ENCODE peak calls at places on chromosomes 12 and 14, in seven cellular contexts. G is PC-3, V is NB4, D is HCT116, R is brain microvascular endothelial cell, I is adrenal gland, Y is stomach. J is an unnamed sample.
A peak's percentile ranks its signal among the peaks of the same experiment; 100 is the strongest.

GRCh38 chr12:112191840-112192321 is 66.5 kb downstream of the TRAFD1 start:
- DNase-seq in G (no peak), V (no peak), D (no peak), R (no peak), I (no peak), Y (no peak), J (no peak)

GRCh38 chr14:87067597-87067996 is 925.4 kb downstream of the GALC start:
- DNase-seq in G (no peak), V (no peak), D (no peak), R (no peak), I (no peak), Y (no peak), J (no peak)

GRCh38 chr12:111409403-111410228 is 3.9 kb downstream of the SH2B3 start:
- DNase-seq in G (no peak), V (peak; percentile 100), D (no peak), R (peak; percentile 68), I (peak; percentile 87), Y (no peak), J (no peak)

GRCh38 chr12:1716911-1717310 is 26.0 kb downstream of the ADIPOR2 start:
- DNase-seq in G (no peak), V (no peak), D (no peak), R (no peak), I (no peak), Y (no peak), J (no peak)

GRCh38 chr12:26941251-26941650 is 3.0 kb downstream of the FGFR1OP2 start:
- DNase-seq in G (no peak), V (no peak), D (no peak), R (no peak), I (no peak), Y (no peak), J (no peak)

GRCh38 chr12:87201598-87201997 is 827.6 kb downstream of the C12orf50 start:
- DNase-seq in G (no peak), V (no peak), D (no peak), R (no peak), I (no peak), Y (no peak), J (no peak)

GRCh38 chr14:104732355-104732804 is 8.4 kb downstream of the ADSS1 start:
- DNase-seq in G (no peak), V (no peak), D (no peak), R (no peak), I (peak; percentile 79), Y (peak; percentile 93), J (no peak)

GRCh38 chr14:99589031-99589441 is 15.0 kb downstream of the CCDC85C start:
- DNase-seq in G (no peak), V (peak; percentile 48), D (no peak), R (no peak), I (no peak), Y (no peak), J (no peak)

GRCh38 chr12:4900327-4900726 is 9.4 kb upstream of the KCNA1 start:
- DNase-seq in G (no peak), V (no peak), D (no peak), R (peak; percentile 29), I (no peak), Y (no peak), J (no peak)

GRCh38 chr12:47458273-47458672 is 247.6 kb downstream of the RPAP3 start:
- DNase-seq in G (peak; percentile 48), V (no peak), D (peak; percentile 3), R (no peak), I (no peak), Y (no peak), J (no peak)

GRCh38 chr12:49491823-49492222 is 47.0 kb upstream of the KCNH3 start:
- DNase-seq in G (no peak), V (no peak), D (no peak), R (no peak), I (no peak), Y (no peak), J (no peak)

GRCh38 chr14:53620325-53620716 is 336.3 kb downstream of the BMP4 start:
- DNase-seq in G (no peak), V (no peak), D (no peak), R (no peak), I (no peak), Y (no peak), J (no peak)

GRCh38 chr12:94145231-94145979 is 3.0 kb upstream of the PLXNC1 start:
- DNase-seq in G (peak; percentile 61), V (peak; percentile 83), D (peak; percentile 16), R (peak; percentile 14), I (peak; percentile 64), Y (no peak), J (peak; percentile 55)

GRCh38 chr14:74604157-74604556 is 7.9 kb downstream of the LTBP2 start:
- DNase-seq in G (no peak), V (no peak), D (no peak), R (no peak), I (no peak), Y (no peak), J (no peak)

GRCh38 chr14:49593016-49593415 is 5.7 kb upstream of the LRR1 start:
- DNase-seq in G (peak; percentile 83), V (no peak), D (no peak), R (peak; percentile 56), I (no peak), Y (no peak), J (no peak)

GRCh38 chr12:92573104-92573503 is 129.7 kb upstream of the PLEKHG7 start:
- DNase-seq in G (peak; percentile 71), V (no peak), D (no peak), R (no peak), I (no peak), Y (no peak), J (no peak)

GRCh38 chr14:64604001-64604400 is 54.2 kb downstream of the PPP1R36 start:
- DNase-seq in G (peak; percentile 52), V (no peak), D (no peak), R (no peak), I (no peak), Y (no peak), J (no peak)

GRCh38 chr12:9051156-9051545 is 61.8 kb downstream of the KLRG1 start:
- DNase-seq in G (no peak), V (peak; percentile 6), D (no peak), R (no peak), I (no peak), Y (no peak), J (no peak)

GRCh38 chr12:2791086-2791485 is 3.7 kb upstream of the FKBP4 start:
- DNase-seq in G (no peak), V (no peak), D (no peak), R (no peak), I (peak; percentile 10), Y (no peak), J (no peak)

GRCh38 chr14:99447739-99448138 is 32.9 kb downstream of the SETD3 start:
- DNase-seq in G (no peak), V (no peak), D (no peak), R (no peak), I (no peak), Y (no peak), J (no peak)

GRCh38 chr14:104665092-104665662 is 24.2 kb upstream of the INF2 start:
- DNase-seq in G (no peak), V (no peak), D (no peak), R (no peak), I (no peak), Y (no peak), J (no peak)

GRCh38 chr12:84599539-84599938 is 313.1 kb downstream of the SLC6A15 start:
- DNase-seq in G (peak; percentile 91), V (no peak), D (peak; percentile 46), R (peak; percentile 59), I (no peak), Y (no peak), J (no peak)

GRCh38 chr12:116933101-116933500 is 22.4 kb downstream of the FBXW8 start:
- DNase-seq in G (no peak), V (no peak), D (no peak), R (no peak), I (no peak), Y (no peak), J (no peak)

GRCh38 chr14:69574954-69575295 is 254 bp upstream of the CCDC177 start:
- DNase-seq in G (no peak), V (no peak), D (no peak), R (no peak), I (no peak), Y (no peak), J (no peak)
- TF ChIP-seq CTCF in G (no peak), V (no peak), D (no peak), R (no peak), I (no peak), Y (peak; percentile 2), J (no peak)

DNA sequence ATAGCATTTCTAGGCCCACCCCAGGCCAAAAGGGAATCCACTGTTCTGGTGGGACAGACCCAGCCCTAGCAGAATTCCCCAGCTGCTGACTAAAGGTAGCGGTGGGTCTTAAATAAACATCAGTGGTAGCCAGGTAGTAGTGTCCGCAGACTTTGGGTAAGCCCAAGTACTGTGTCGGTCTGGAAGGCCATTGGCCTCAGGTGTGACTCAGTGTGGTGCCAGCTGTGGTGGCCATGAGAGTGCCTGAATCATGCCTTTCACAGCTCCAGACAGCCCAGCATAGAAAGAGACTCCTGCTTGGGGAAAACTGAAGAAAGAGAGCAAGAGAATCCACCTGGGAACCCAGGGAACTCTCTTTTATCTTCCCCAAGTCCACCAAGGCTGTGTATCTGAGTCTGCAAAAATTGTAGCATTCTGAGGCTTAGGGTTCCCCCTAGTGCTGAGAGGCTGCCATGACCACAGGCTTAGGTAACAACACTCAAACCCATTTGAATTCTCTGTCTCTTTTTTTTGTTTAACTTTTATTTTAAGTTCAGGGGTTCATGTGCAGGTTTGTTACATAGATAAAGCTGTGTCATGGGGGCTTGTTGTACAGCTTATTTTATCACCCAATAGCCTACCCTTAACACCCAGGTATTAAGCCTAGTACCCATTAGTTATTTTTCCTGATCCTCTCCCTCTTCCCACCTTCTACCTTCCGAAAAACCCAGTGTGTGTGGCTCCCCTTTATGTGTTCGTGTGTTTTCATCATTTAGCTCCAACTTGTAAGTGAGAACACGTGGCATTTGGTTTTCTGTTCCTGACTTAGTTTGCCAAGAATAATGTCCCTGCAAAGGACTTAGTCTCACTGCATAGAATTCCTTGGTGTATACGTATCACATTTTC is 16.7 kb upstream of the CD163L1 start:
- DNase-seq in G (peak; percentile 53), V (peak; percentile 64), D (peak; percentile 34), R (peak; percentile 64), I (no peak), Y (peak; percentile 52), J (peak; percentile 62)
- TF ChIP-seq CTCF in G (peak; percentile 75), V (peak; percentile 88), D (peak; percentile 89), R (peak; percentile 91), I (peak; percentile 55), Y (peak; percentile 34), J (peak; percentile 90)

GRCh38 chr14:100900837-100901390 is 2.6 kb downstream of the RTL1 start:
- DNase-seq in G (peak; percentile 48), V (peak; percentile 69), D (peak; percentile 41), R (no peak), I (peak; percentile 91), Y (no peak), J (no peak)
- TF ChIP-seq CTCF in G (peak; percentile 61), V (peak; percentile 62), D (peak; percentile 78), R (peak; percentile 48), I (peak; percentile 20), Y (no peak), J (no peak)

GRCh38 chr12:11154400-11154925 is 16.5 kb upstream of the SMIM10L1 start:
- DNase-seq in G (no peak), V (no peak), D (no peak), R (no peak), I (no peak), Y (no peak), J (no peak)

GRCh38 chr12:11152725-11153124 is 18.3 kb upstream of the SMIM10L1 start:
- DNase-seq in G (no peak), V (no peak), D (no peak), R (no peak), I (no peak), Y (no peak), J (no peak)

GRCh38 chr12:11147420-11147819 is 13.0 kb upstream of the TAS2R30 start:
- DNase-seq in G (no peak), V (no peak), D (no peak), R (no peak), I (no peak), Y (no peak), J (no peak)

GRCh38 chr12:11150832-11151231 is 16.4 kb upstream of the TAS2R30 start:
- DNase-seq in G (no peak), V (no peak), D (no peak), R (no peak), I (no peak), Y (no peak), J (no peak)
- TF ChIP-seq CTCF in G (no peak), V (no peak), D (no peak), R (no peak), I (no peak), Y (no peak), J (no peak)